ENCODE peak calls at places on chromosomes 4 and X, in five cellular contexts. P, D, O, Z and J are unnamed samples.

GRCh38 chr4:128060130-128060619 is 937 bp upstream of the LARP1B start:
- DNase-seq in P (peak), D (no peak), O (no peak), Z (no peak), J (no peak)

GRCh38 chr4:98283219-98284199 is 22.3 kb downstream of the RAP1GDS1 start:
- DNase-seq in P (no peak), D (no peak), O (no peak), Z (no peak), J (no peak)

GRCh38 chrX:43474321-43474720 is 181.8 kb upstream of the MAOA start:
- DNase-seq in P (no peak), D (peak), O (no peak), Z (no peak), J (no peak)

GRCh38 chr4:81562093-81562492 is 90.4 kb upstream of the RASGEF1B start:
- DNase-seq in P (no peak), D (no peak), O (no peak), Z (no peak), J (no peak)

GRCh38 chr4:71460368-71460767 is 121.5 kb downstream of the SLC4A4 start:
- DNase-seq in P (no peak), D (no peak), O (no peak), Z (no peak), J (no peak)

GRCh38 chr4:92012899-92013867 is 290.6 kb upstream of the GRID2 start:
- DNase-seq in P (no peak), D (no peak), O (peak), Z (no peak), J (no peak)

GRCh38 chr4:14853186-14853946 is 148.9 kb upstream of the CPEB2 start:
- DNase-seq in P (peak), D (peak), O (no peak), Z (no peak), J (no peak)

GRCh38 chr4:3399277-3400194 is 42.2 kb upstream of the HGFAC start:
- DNase-seq in P (peak), D (peak), O (no peak), Z (peak), J (no peak)

GRCh38 chrX:104310084-104310483 is 55.4 kb upstream of the ESX1 start:
- DNase-seq in P (peak), D (peak), O (no peak), Z (no peak), J (no peak)

GRCh38 chr4:173259310-173259709 is 74.8 kb downstream of the HMGB2 start:
- DNase-seq in P (no peak), D (no peak), O (no peak), Z (no peak), J (no peak)

GRCh38 chr4:52577285-52577968 is 81.7 kb downstream of the USP46 start:
- DNase-seq in P (peak), D (peak), O (no peak), Z (no peak), J (no peak)

GRCh38 chrX:109812236-109812635 is 79.2 kb upstream of the ACSL4 start:
- DNase-seq in P (no peak), D (no peak), O (no peak), Z (no peak), J (no peak)

GRCh38 chr4:186669159-186669720 is 54.4 kb downstream of the FAT1 start:
- DNase-seq in P (peak), D (peak), O (no peak), Z (no peak), J (no peak)

GRCh38 chrX:48278958-48279357 is 23.8 kb downstream of the SSX1 start:
- DNase-seq in P (no peak), D (peak), O (no peak), Z (peak), J (no peak)

GRCh38 chr4:103099691-103100392 is at the start of gene BDH2:
- DNase-seq in P (peak), D (peak), O (no peak), Z (peak), J (peak)

GRCh38 chr4:150078996-150079581 is 844 bp downstream of the DCLK2 start:
- DNase-seq in P (peak), D (no peak), O (peak), Z (peak), J (peak)

GRCh38 chr4:137609693-137610450 is 77.6 kb upstream of the PCDH18 start:
- DNase-seq in P (peak), D (no peak), O (no peak), Z (no peak), J (no peak)

GRCh38 chr4:149897784-149898183 is 82.1 kb upstream of the IQCM start:
- DNase-seq in P (peak), D (peak), O (no peak), Z (no peak), J (no peak)

GRCh38 chrX:119343856-119344255 is 55.3 kb upstream of the SLC25A43 start:
- DNase-seq in P (no peak), D (no peak), O (no peak), Z (no peak), J (no peak)

GRCh38 chr4:182764642-182765041 is 152.5 kb downstream of the DCTD start:
- DNase-seq in P (no peak), D (no peak), O (no peak), Z (no peak), J (no peak)

GRCh38 chr4:57162499-57163019 is 52.4 kb upstream of the IGFBP7 start:
- DNase-seq in P (no peak), D (no peak), O (no peak), Z (no peak), J (no peak)

GRCh38 chrX:323721-324628 is 5.4 kb upstream of the GTPBP6 start:
- DNase-seq in P (peak), D (peak), O (peak), Z (no peak), J (no peak)

GRCh38 chr4:1752284-1753041 is 31.1 kb downstream of the TACC3 start:
- DNase-seq in P (peak), D (peak), O (peak), Z (no peak), J (no peak)

GRCh38 chr4:2818351-2818939 is 25.2 kb upstream of the ADD1 start:
- DNase-seq in P (no peak), D (no peak), O (peak), Z (no peak), J (peak)

GRCh38 chr4:123744664-123745290 is 348.2 kb downstream of the SPRY1 start:
- DNase-seq in P (peak), D (no peak), O (no peak), Z (no peak), J (no peak)

DNA sequence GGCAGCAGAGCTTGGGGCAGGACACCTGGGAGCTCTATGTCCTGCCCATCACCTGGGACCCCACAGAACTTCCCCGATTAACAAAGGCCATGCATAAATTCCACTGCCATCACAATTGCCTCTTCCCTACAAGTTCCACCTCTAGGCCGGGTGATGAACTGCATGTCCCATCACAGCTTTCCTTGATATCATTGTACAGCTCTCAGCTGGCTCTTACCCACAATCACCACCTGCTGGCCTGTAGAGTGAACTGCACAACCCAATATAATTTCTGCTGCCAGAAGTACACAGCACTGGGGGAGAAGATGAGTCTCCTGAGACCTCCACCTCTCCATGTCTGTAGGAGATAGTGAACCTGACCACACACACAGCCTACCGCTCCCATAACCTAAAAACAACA is 285.0 kb upstream of the AADAT start:
- DNase-seq in P (no peak), D (peak), O (peak), Z (no peak), J (no peak)
- TF ChIP-seq CTCF in P (peak), D (no peak), O (peak), Z (no peak), J (peak)

GRCh38 chr4:112358952-112359749 is 62.0 kb downstream of the ALPK1 start:
- DNase-seq in P (no peak), D (no peak), O (no peak), Z (no peak), J (no peak)

GRCh38 chr4:112357897-112358296 is 60.7 kb downstream of the ALPK1 start:
- DNase-seq in P (no peak), D (no peak), O (no peak), Z (no peak), J (no peak)

GRCh38 chr4:112358415-112358814 is 61.2 kb downstream of the ALPK1 start:
- DNase-seq in P (no peak), D (no peak), O (no peak), Z (no peak), J (no peak)

GRCh38 chr4:112357453-112357852 is 60.3 kb downstream of the ALPK1 start:
- DNase-seq in P (no peak), D (no peak), O (no peak), Z (no peak), J (no peak)

GRCh38 chr4:112361181-112361791 is 64.1 kb downstream of the ALPK1 start:
- DNase-seq in P (peak), D (peak), O (no peak), Z (no peak), J (no peak)
- TF ChIP-seq CTCF in P (no peak), D (no peak), O (no peak), Z (no peak), J (no peak)

GRCh38 chr4:39464886-39465501 is 6.1 kb downstream of the LIAS start:
- DNase-seq in P (peak), D (peak), O (no peak), Z (no peak), J (no peak)
- TF ChIP-seq CTCF in P (peak), D (no peak), O (no peak), Z (no peak), J (no peak)

DNA sequence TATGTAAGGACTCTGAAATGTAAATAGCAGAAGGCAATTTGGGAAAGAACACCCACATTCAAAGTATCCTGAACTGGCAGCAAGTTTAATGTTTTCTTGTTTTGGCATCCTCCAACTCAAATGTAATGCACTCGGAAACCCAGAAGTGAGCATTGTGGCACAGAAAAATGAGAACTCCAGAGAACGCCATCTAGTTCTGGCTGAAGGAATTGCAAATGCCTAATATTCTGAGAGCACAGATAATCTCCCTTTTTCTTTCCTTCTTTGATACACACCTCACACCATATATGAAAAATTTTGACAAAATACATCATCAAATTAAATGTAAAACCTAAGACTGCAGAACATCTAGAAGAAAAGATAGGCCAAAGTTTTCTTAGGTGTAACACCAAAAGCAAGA is 52.1 kb downstream of the PWWP3B start:
- DNase-seq in P (peak), D (peak), O (no peak), Z (no peak), J (no peak)
- TF ChIP-seq CTCF in P (peak), D (peak), O (no peak), Z (peak), J (peak)

GRCh38 chrX:22273714-22274317 is 1.1 kb downstream of the CBLL2 start:
- DNase-seq in P (no peak), D (no peak), O (no peak), Z (no peak), J (no peak)

GRCh38 chrX:22272613-22273012 is at the start of gene CBLL2:
- DNase-seq in P (no peak), D (no peak), O (no peak), Z (no peak), J (no peak)

GRCh38 chrX:22276781-22277180 is 4.1 kb downstream of the CBLL2 start:
- DNase-seq in P (no peak), D (peak), O (no peak), Z (no peak), J (no peak)

GRCh38 chrX:22278375-22278774 is 5.7 kb downstream of the CBLL2 start:
- DNase-seq in P (peak), D (peak), O (no peak), Z (no peak), J (no peak)
- TF ChIP-seq CTCF in P (no peak), D (no peak), O (no peak), Z (no peak), J (no peak)